ENCODE peak calls at places on chromosomes 12 and 14, in four cellular contexts. A is fibroblast of pulmonary artery, Z is heart right ventricle, P is transverse colon. B is an unnamed sample.

GRCh38 chr12:54762390-54762789 is 91.9 kb upstream of the MUCL1 start:
- DNase-seq in A (no peak), Z (no peak), P (no peak), B (no peak)

GRCh38 chr12:107549786-107550480 is 135.7 kb upstream of the PWP1 start:
- DNase-seq in P (peak; percentile 42), A (no peak), Z (no peak), B (no peak)

GRCh38 chr14:24392327-24393098 is 6.3 kb upstream of the NYNRIN start:
- DNase-seq in A (peak; percentile 75), Z (no peak), P (no peak), B (no peak)

GRCh38 chr12:55767156-55767555 is 24.2 kb downstream of the GDF11 start:
- DNase-seq in A (no peak), Z (no peak), P (no peak), B (no peak)

GRCh38 chr12:124633269-124633953 is 66.0 kb upstream of the NCOR2 start:
- DNase-seq in Z (no peak), A (peak; percentile 80), P (peak; percentile 42), B (no peak)

GRCh38 chr12:75814856-75815754 is 216.5 kb downstream of the PHLDA1 start:
- DNase-seq in P (no peak), Z (no peak), A (peak; percentile 98), B (no peak)

GRCh38 chr14:81728447-81728846 is 194.8 kb upstream of the SEL1L start:
- DNase-seq in A (no peak), P (no peak), Z (no peak), B (no peak)

GRCh38 chr14:90785876-90786450 is 30.3 kb downstream of the TTC7B start:
- DNase-seq in Z (no peak), A (no peak), P (no peak), B (no peak)

GRCh38 chr14:33871394-33871793 is 79.5 kb downstream of the EGLN3 start:
- DNase-seq in A (no peak), Z (no peak), P (no peak), B (no peak)

GRCh38 chr14:68951051-68951797 is 27.9 kb downstream of the ACTN1 start:
- DNase-seq in Z (peak; percentile 74), A (peak; percentile 96), P (peak; percentile 86), B (no peak)

GRCh38 chr12:95336387-95337067 is 118.9 kb downstream of the VEZT start:
- DNase-seq in Z (peak; percentile 33), A (peak; percentile 91), P (peak; percentile 66), B (peak; percentile 72)

GRCh38 chr12:1189163-1189562 is 198.1 kb downstream of the ERC1 start:
- DNase-seq in A (no peak), Z (no peak), P (no peak), B (no peak)

GRCh38 chr12:4900327-4900726 is 9.4 kb upstream of the KCNA1 start:
- DNase-seq in Z (no peak), A (peak; percentile 45), P (no peak), B (no peak)

GRCh38 chr12:89980236-89980635 is 271.6 kb upstream of the ATP2B1 start:
- DNase-seq in Z (no peak), A (peak; percentile 79), P (no peak), B (no peak)

GRCh38 chr14:69796797-69797500 is at the start of gene SLC10A1:
- DNase-seq in A (no peak), Z (no peak), P (no peak), B (no peak)

GRCh38 chr12:66438601-66439000 is 136.3 kb downstream of the HELB start:
- DNase-seq in P (no peak), A (peak; percentile 9), Z (no peak), B (no peak)

GRCh38 chr12:66196806-66197205 is 7.8 kb downstream of the IRAK3 start:
- DNase-seq in A (peak; percentile 87), P (no peak), Z (no peak), B (no peak)

GRCh38 chr14:50775357-50775756 is 55.6 kb downstream of the NIN start:
- DNase-seq in Z (no peak), A (peak; percentile 79), P (no peak), B (no peak)

GRCh38 chr12:103273645-103274044 is 222.1 kb downstream of the C12orf42 start:
- DNase-seq in Z (no peak), A (no peak), P (no peak), B (no peak)

GRCh38 chr12:5317556-5317955 is 114.4 kb upstream of the NTF3 start:
- DNase-seq in P (no peak), A (no peak), Z (no peak), B (no peak)

GRCh38 chr14:104436047-104436531 is 143.5 kb upstream of the C14orf180 start:
- DNase-seq in P (peak; percentile 26), Z (peak; percentile 86), A (peak; percentile 64), B (peak; percentile 80)

GRCh38 chr12:28217805-28218204 is 27.5 kb downstream of the CCDC91 start:
- DNase-seq in A (no peak), Z (no peak), P (no peak), B (no peak)

GRCh38 chr12:8065991-8066594 is at the start of gene C3AR1:
- DNase-seq in P (peak; percentile 44), Z (no peak), A (peak; percentile 72), B (no peak)

GRCh38 chr14:105537580-105538474 is 11.4 kb downstream of the TMEM121 start:
- DNase-seq in A (no peak), Z (peak; percentile 67), P (peak; percentile 62), B (no peak)

GRCh38 chr12:39807043-39807442 is 187.4 kb upstream of the ABCD2 start:
- DNase-seq in A (peak; percentile 49), P (no peak), Z (no peak), B (no peak)

GRCh38 chr14:77184396-77185092 is 2.9 kb downstream of the TMEM63C start:
- DNase-seq in A (no peak), P (peak; percentile 77), Z (no peak), B (no peak)

GRCh38 chr14:96762650-96763049 is 34.5 kb upstream of the VRK1 start:
- DNase-seq in P (no peak), Z (no peak), A (peak; percentile 76), B (no peak)

GRCh38 chr14:74571901-74572828 is 39.9 kb downstream of the LTBP2 start:
- DNase-seq in A (peak; percentile 99), Z (no peak), P (peak; percentile 21), B (no peak)

GRCh38 chr12:46657416-46658411 is 168.1 kb downstream of the SLC38A4 start:
- DNase-seq in A (peak; percentile 26), P (no peak), Z (no peak), B (no peak)

GRCh38 chr12:29088611-29089219 is 60.4 kb upstream of the FAR2 start:
- DNase-seq in A (peak; percentile 45), P (no peak), Z (no peak), B (no peak)

GRCh38 chr12:12441891-12442461 is 85.1 kb downstream of the BORCS5 start:
- DNase-seq in P (no peak), Z (no peak), A (peak; percentile 50), B (no peak)

GRCh38 chr12:107632246-107632645 is 53.4 kb upstream of the PWP1 start:
- DNase-seq in A (peak; percentile 18), P (no peak), Z (no peak), B (no peak)

GRCh38 chr12:109902866-109903265 is 2.8 kb downstream of the TCHP start:
- DNase-seq in Z (no peak), P (no peak), A (no peak), B (no peak)

GRCh38 chr12:389138-390096 is at the start of gene KDM5A:
- DNase-seq in Z (peak; percentile 87), P (peak; percentile 94), A (peak; percentile 95), B (peak; percentile 81)

GRCh38 chr14:34301107-34301734 is 160.8 kb downstream of the SPTSSA start:
- DNase-seq in Z (no peak), A (peak; percentile 56), P (no peak), B (no peak)

GRCh38 chr12:107642240-107642639 is 43.4 kb upstream of the PWP1 start:
- DNase-seq in A (no peak), P (no peak), Z (no peak), B (no peak)

GRCh38 chr14:103594265-103594664 is 31.5 kb downstream of the COA8 start:
- DNase-seq in P (no peak), Z (peak; percentile 25), A (peak; percentile 72), B (peak; percentile 54)

GRCh38 chr12:53217049-53217929 is 10.2 kb upstream of the ITGB7 start:
- DNase-seq in A (peak; percentile 44), Z (peak; percentile 57), P (peak; percentile 83), B (no peak)
- H3K4me3 ChIP-seq in A (peak overlapping the region; percentile 74), Z (no peak overlapping the region), P (no peak overlapping the region), B (no peak overlapping the region)

GRCh38 chr12:69927145-69927544 is 102.1 kb downstream of the MYRFL start:
- DNase-seq in P (no peak), A (no peak), Z (no peak), B (no peak)
- H3K4me3 ChIP-seq in P (no peak overlapping the region), A (no peak overlapping the region), Z (no peak overlapping the region), B (no peak overlapping the region)

DNA sequence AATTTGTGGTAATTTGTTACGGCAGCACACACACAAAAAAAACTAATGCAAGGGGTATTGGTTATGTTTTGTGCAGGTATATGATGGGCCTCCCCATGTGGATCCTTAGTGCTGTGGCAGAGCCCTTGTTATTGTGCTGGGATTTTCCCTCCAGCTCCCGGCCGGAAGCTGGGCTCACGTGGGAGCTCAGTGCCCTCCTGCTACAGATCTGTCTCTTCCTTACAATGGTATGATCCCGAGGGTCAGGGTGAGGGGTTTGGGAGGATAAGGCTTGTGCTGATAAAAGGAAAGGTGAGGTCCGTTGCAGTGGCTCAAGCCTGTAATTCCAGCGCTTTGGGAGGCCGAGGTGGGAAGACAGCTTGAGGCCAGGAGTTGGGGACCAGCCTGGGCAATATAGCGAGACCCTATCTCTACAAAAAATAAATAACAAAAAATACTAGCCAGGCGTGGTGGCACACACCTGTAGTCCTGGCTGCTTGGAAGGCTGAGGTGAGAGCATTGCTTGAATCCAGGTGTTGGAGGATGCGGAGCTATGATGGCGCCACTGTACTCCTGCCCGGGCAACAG is 861 bp upstream of the SLC48A1 start:
- DNase-seq in Z (no peak), A (no peak), P (no peak), B (no peak)
- H3K4me3 ChIP-seq in Z (no peak overlapping the region), A (no peak overlapping the region), P (no peak overlapping the region), B (no peak overlapping the region)

GRCh38 chr14:102196436-102197230 is 56.9 kb downstream of the WDR20 start:
- DNase-seq in Z (no peak), A (no peak), P (no peak), B (no peak)
- H3K4me3 ChIP-seq in Z (no peak overlapping the region), A (no peak overlapping the region), P (no peak overlapping the region), B (no peak overlapping the region)

GRCh38 chr12:50927766-50928224 is 24.5 kb upstream of the HIGD1C start:
- DNase-seq in Z (no peak), A (no peak), P (no peak), B (no peak)
- H3K4me3 ChIP-seq in Z (peak overlapping the region; percentile 50), A (peak overlapping the region; percentile 88), P (peak overlapping the region; percentile 62), B (peak overlapping the region; percentile 58)

GRCh38 chr14:95577067-95577800 is 42.4 kb downstream of the GLRX5 start:
- DNase-seq in Z (no peak), P (no peak), A (no peak), B (no peak)
- H3K4me3 ChIP-seq in Z (no peak overlapping the region), P (no peak overlapping the region), A (no peak overlapping the region), B (no peak overlapping the region)